ENCODE peak calls at places on chromosome 5, in eight cellular contexts. F is astrocyte of the spinal cord, C is HCT116, R is PC-3, U is heart right ventricle, S is GM12864, K is BJ, Q is cardiac fibroblast. W is an unnamed sample.

GRCh38 chr5:90168399-90168798 is 241.2 kb downstream of the CETN3 start:
- DNase-seq in K (no peak), C (no peak), F (no peak), S (no peak), Q (no peak), U (no peak), R (no peak), W (no peak)

GRCh38 chr5:126884269-126884819 is 107.4 kb downstream of the LMNB1 start:
- DNase-seq in R (peak), S (no peak), Q (peak), K (peak), C (peak), F (peak), U (no peak), W (peak)

GRCh38 chr5:68450245-68450852 is 234.8 kb downstream of the PIK3R1 start:
- DNase-seq in F (peak), Q (peak), K (no peak), C (no peak), U (no peak), R (peak), S (no peak), W (no peak)

GRCh38 chr5:87195104-87195581 is 72.5 kb upstream of the RASA1 start:
- DNase-seq in C (no peak), F (peak), S (peak), Q (peak), K (peak), U (no peak), R (peak), W (peak)

GRCh38 chr5:43110606-43111170 is 10.0 kb upstream of the ZNF131 start:
- DNase-seq in U (no peak), C (peak), Q (no peak), K (no peak), R (peak), F (no peak), S (no peak), W (no peak)

GRCh38 chr5:19910131-19910530 is 77.9 kb downstream of the CDH18 start:
- DNase-seq in K (no peak), F (no peak), S (no peak), R (peak), U (no peak), C (no peak), Q (no peak), W (no peak)

GRCh38 chr5:15365040-15365439 is 134.9 kb upstream of the FBXL7 start:
- DNase-seq in U (no peak), K (no peak), R (no peak), C (no peak), F (peak), S (no peak), Q (peak), W (no peak)

GRCh38 chr5:1960595-1961303 is 78.0 kb upstream of the IRX4 start:
- DNase-seq in C (no peak), K (no peak), Q (no peak), U (no peak), S (no peak), R (no peak), F (no peak), W (no peak)

GRCh38 chr5:9562101-9562500 is 16.2 kb upstream of the SEMA5A start:
- DNase-seq in C (no peak), K (no peak), U (no peak), Q (peak), F (peak), S (no peak), R (peak), W (no peak)

GRCh38 chr5:122880749-122881148 is 35.3 kb downstream of the SNX24 start:
- DNase-seq in Q (no peak), C (no peak), R (no peak), S (no peak), F (no peak), K (no peak), U (no peak), W (no peak)

GRCh38 chr5:177378884-177379883 is 5.0 kb upstream of the SLC34A1 start:
- DNase-seq in U (no peak), Q (peak), C (no peak), S (no peak), R (peak), K (no peak), F (peak), W (peak)

GRCh38 chr5:58886315-58887207 is 303.7 kb downstream of the RAB3C start:
- DNase-seq in F (peak), S (no peak), Q (peak), C (peak), R (peak), K (peak), U (peak), W (peak)

GRCh38 chr5:14501353-14502162 is 80.0 kb upstream of the OTULINL start:
- DNase-seq in F (peak), C (no peak), Q (no peak), S (no peak), K (no peak), U (no peak), R (peak), W (no peak)

GRCh38 chr5:26955161-26955560 is 83.2 kb downstream of the CDH9 start:
- DNase-seq in U (no peak), R (no peak), F (no peak), C (no peak), S (no peak), Q (no peak), K (no peak), W (no peak)

GRCh38 chr5:131263648-131264452 is at the start of gene CDC42SE2:
- DNase-seq in U (peak), C (peak), Q (peak), F (peak), K (peak), S (no peak), R (peak), W (no peak)

GRCh38 chr5:45692481-45692880 is 3.7 kb downstream of the HCN1 start:
- DNase-seq in K (no peak), Q (no peak), C (no peak), S (no peak), R (no peak), U (no peak), F (no peak), W (no peak)

GRCh38 chr5:154464435-154464834 is 13.6 kb downstream of the HAND1 start:
- DNase-seq in U (no peak), S (no peak), R (no peak), K (no peak), C (no peak), F (no peak), Q (no peak), W (no peak)

GRCh38 chr5:105924366-105924765 is 1746.4 kb downstream of the EFNA5 start:
- DNase-seq in U (no peak), Q (peak), R (peak), C (no peak), K (no peak), F (no peak), S (no peak), W (peak)

GRCh38 chr5:60598424-60598823 is 101.5 kb downstream of the DEPDC1B start:
- DNase-seq in F (no peak), U (no peak), C (no peak), S (no peak), Q (no peak), K (no peak), R (no peak), W (no peak)
- H3K4me3 ChIP-seq in F (no peak), U (no peak), C (no peak), S (no peak), Q (no peak), K (no peak), R (no peak), W (no peak)

GRCh38 chr5:65525726-65526125 is 37.2 kb downstream of the CENPK start:
- DNase-seq in K (no peak), U (no peak), F (no peak), Q (no peak), S (no peak), C (no peak), R (no peak), W (no peak)

GRCh38 chr5:65535529-65535987 is 27.4 kb downstream of the CENPK start:
- DNase-seq in U (no peak), F (peak), R (no peak), C (no peak), K (no peak), S (no peak), Q (no peak), W (no peak)

DNA sequence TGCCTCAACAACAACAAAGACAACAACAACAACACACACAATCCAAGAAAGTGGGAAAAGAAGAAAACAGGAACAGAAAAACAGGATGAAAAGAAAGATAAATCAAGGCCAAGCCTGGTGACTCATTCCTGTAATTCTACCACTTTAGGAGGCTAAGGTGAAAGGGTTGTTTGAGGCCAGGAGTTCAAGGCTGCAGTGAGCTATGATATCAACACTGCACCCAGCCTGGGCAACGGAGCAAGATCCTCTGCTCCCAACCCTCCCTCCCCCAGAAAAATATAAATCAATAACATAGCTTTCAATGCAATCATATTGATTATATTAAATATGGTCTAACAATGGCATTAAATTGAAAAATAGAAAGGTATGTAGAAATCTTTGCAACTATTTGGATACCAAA is 32.1 kb downstream of the CENPK start:
- DNase-seq in C (no peak), R (no peak), S (no peak), Q (no peak), U (no peak), K (no peak), F (no peak), W (no peak)
- TF ChIP-seq CTCF in C (no peak), R (no peak), S (no peak), Q (no peak), U (no peak), K (no peak), F (no peak), W (no peak)

DNA sequence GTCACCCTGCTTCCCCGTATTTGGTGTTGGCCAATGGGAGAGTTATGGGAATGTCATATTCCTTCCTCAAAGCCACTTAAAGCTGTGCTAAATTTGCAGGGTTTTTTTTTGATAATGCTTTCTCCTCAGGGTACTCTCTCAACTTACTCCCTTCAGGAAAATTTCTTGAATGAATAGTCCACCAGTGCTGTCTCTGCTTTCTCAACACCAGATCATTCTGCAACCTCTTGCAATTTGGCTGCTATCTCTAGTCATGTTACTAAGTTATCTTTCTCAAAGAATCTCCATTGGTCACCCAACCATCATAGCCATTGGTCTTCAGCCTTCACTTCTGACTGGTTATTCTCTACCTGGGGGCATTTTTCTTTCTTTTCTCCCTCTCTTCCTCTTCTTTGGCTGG is 13.4 kb upstream of the TNFAIP8 start:
- DNase-seq in U (no peak), S (no peak), R (no peak), F (no peak), C (no peak), Q (no peak), K (no peak), W (no peak)
- H3K4me3 ChIP-seq in U (no peak), S (peak), R (no peak), F (no peak), C (no peak), Q (no peak), K (no peak), W (no peak)

GRCh38 chr5:80689627-80690026 is 34.8 kb upstream of the DHFR start:
- DNase-seq in R (no peak), C (no peak), U (no peak), F (no peak), Q (no peak), K (no peak), S (no peak), W (no peak)

GRCh38 chr5:80688648-80689420 is 34.1 kb upstream of the DHFR start:
- DNase-seq in F (no peak), S (no peak), C (no peak), R (no peak), U (no peak), Q (no peak), K (no peak), W (no peak)

DNA sequence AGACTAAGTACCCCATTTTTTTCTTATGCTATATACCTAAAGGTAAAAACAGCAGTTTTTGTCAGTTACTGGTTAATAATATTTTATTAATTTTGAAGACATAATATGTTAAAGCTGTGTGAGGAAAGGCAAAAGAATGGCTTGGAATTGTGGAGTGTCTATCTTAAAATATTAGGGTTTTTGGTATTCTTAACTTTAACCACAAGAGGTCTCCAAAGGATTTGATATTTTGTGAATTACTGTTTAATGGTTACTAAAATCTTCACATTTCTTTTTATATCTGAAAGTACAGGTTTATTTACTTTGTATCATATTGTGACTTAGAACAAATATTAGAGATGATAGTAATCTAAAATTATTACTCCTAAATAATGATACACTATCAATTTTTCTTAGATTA is 32.0 kb upstream of the DHFR start:
- DNase-seq in U (no peak), R (peak), Q (peak), C (peak), K (no peak), F (peak), S (no peak), W (no peak)
- TF ChIP-seq CTCF in U (no peak), R (peak), Q (peak), C (peak), K (peak), F (no peak), S (no peak), W (no peak)

GRCh38 chr5:16455670-16456069 is 9.9 kb downstream of the ZNF622 start:
- DNase-seq in S (no peak), C (no peak), U (no peak), F (no peak), K (no peak), Q (no peak), R (no peak), W (no peak)
- H3K4me3 ChIP-seq in S (no peak), C (no peak), U (no peak), F (no peak), K (no peak), Q (no peak), R (no peak), W (no peak)

DNA sequence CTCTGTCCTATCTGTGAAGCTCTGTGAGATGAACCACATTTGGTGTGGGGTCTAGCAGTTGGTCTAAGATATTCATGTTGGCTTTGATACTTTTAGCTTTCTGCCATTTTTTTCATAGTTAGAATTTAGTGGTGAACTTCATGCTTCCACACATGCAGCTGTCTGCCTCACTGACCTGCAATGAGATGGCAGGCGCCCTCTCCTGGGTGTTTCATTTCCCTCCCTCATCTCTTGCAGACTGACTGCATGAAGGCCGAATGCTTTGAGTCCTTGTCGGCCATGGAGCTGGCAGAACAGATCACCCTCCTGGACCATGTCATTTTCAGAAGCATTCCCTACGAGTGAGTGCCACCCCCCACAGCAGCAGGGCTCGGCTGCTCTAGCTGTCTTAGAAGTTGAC is 26.1 kb upstream of the CKMT2 start:
- DNase-seq in R (no peak), C (no peak), Q (peak), F (peak), S (no peak), K (no peak), U (no peak), W (no peak)
- TF ChIP-seq CTCF in R (peak), C (peak), Q (peak), F (peak), S (peak), K (no peak), U (no peak), W (peak)